ENCODE peak calls at places on chromosomes 1 and 21, in five cellular contexts. A is NCI-H226, P is astrocyte of the cerebellum, D is RWPE1, Q is T-helper 17 cell. F is an unnamed sample.

GRCh38 chr1:91650764-91651163 is 150.1 kb downstream of the CDC7 start:
- DNase-seq in A (peak; percentile 94), P (peak; percentile 79), D (peak; percentile 69), Q (no peak), F (peak; percentile 90)

GRCh38 chr1:2240251-2241156 is 12.4 kb downstream of the SKI start:
- DNase-seq in A (no peak), P (no peak), D (no peak), Q (no peak), F (peak; percentile 54)

GRCh38 chr1:202723708-202724107 is 13.5 kb upstream of the SYT2 start:
- DNase-seq in A (no peak), P (no peak), D (no peak), Q (no peak), F (no peak)

GRCh38 chr1:230270185-230270939 is 155.8 kb downstream of the PGBD5 start:
- DNase-seq in A (peak; percentile 2), P (no peak), D (no peak), Q (no peak), F (no peak)

GRCh38 chr1:226798427-226799411 is 59.6 kb upstream of the ITPKB start:
- DNase-seq in A (no peak), P (no peak), D (no peak), Q (peak; percentile 35), F (no peak)

GRCh38 chr1:198686069-198686728 is 47.4 kb downstream of the PTPRC start:
- DNase-seq in A (no peak), P (peak; percentile 48), D (peak; percentile 49), Q (no peak), F (peak; percentile 32)

GRCh38 chr1:151839457-151840409 is at the start of gene C2CD4D:
- DNase-seq in A (no peak), P (no peak), D (peak; percentile 69), Q (peak; percentile 74), F (peak; percentile 94)

GRCh38 chr1:235138821-235139220 is 10.2 kb upstream of the TOMM20 start:
- DNase-seq in A (no peak), P (no peak), D (no peak), Q (no peak), F (no peak)

GRCh38 chr1:24201941-24202440 is 14.9 kb upstream of the IFNLR1 start:
- DNase-seq in A (peak; percentile 93), P (peak; percentile 87), D (peak; percentile 74), Q (peak; percentile 39), F (peak; percentile 92)

GRCh38 chr1:109499661-109500536 is 6.0 kb downstream of the CYB561D1 start:
- DNase-seq in A (peak; percentile 59), P (no peak), D (no peak), Q (peak; percentile 41), F (peak; percentile 34)

GRCh38 chr1:18948913-18949688 is 7.4 kb downstream of the IFFO2 start:
- DNase-seq in A (peak; percentile 29), P (no peak), D (no peak), Q (no peak), F (peak; percentile 53)

GRCh38 chr1:3471356-3472087 is 17.1 kb downstream of the ARHGEF16 start:
- DNase-seq in A (peak; percentile 55), P (no peak), D (peak; percentile 65), Q (no peak), F (no peak)

GRCh38 chr21:35853321-35853922 is 206.9 kb downstream of the SETD4 start:
- DNase-seq in A (no peak), P (no peak), D (no peak), Q (no peak), F (no peak)

GRCh38 chr1:228941673-228942072 is 206.4 kb downstream of the RHOU start:
- DNase-seq in A (no peak), P (no peak), D (no peak), Q (no peak), F (no peak)

GRCh38 chr1:214305164-214305751 is 24.3 kb downstream of the SMYD2 start:
- DNase-seq in A (no peak), P (no peak), D (no peak), Q (no peak), F (no peak)

GRCh38 chr1:2115922-2116341 is 65.7 kb downstream of the PRKCZ start:
- DNase-seq in A (no peak), P (no peak), D (no peak), Q (no peak), F (no peak)

GRCh38 chr1:232578681-232579195 is 51.2 kb downstream of the SIPA1L2 start:
- DNase-seq in A (no peak), P (no peak), D (no peak), Q (no peak), F (no peak)

GRCh38 chr1:154846921-154847442 is 23.1 kb downstream of the KCNN3 start:
- DNase-seq in A (no peak), P (no peak), D (no peak), Q (no peak), F (no peak)

GRCh38 chr1:1788646-1789431 is 10.6 kb upstream of the NADK start:
- DNase-seq in A (no peak), P (no peak), D (no peak), Q (no peak), F (no peak)

GRCh38 chr21:28240586-28240985 is 752.1 kb downstream of the LTN1 start:
- DNase-seq in A (peak; percentile 61), P (no peak), D (no peak), Q (no peak), F (no peak)

GRCh38 chr1:212955098-212955497 is 4.8 kb downstream of the VASH2 start:
- DNase-seq in A (no peak), P (no peak), D (no peak), Q (no peak), F (no peak)

GRCh38 chr1:150535511-150536281 is 13.5 kb upstream of the ADAMTSL4 start:
- DNase-seq in A (no peak), P (no peak), D (no peak), Q (no peak), F (no peak)

GRCh38 chr1:16430598-16430997 is 6.6 kb downstream of the SPATA21 start:
- DNase-seq in A (peak; percentile 41), P (no peak), D (peak; percentile 21), Q (no peak), F (peak; percentile 9)

GRCh38 chr1:20322825-20323612 is 32.3 kb downstream of the VWA5B1 start:
- DNase-seq in A (no peak), P (no peak), D (peak; percentile 20), Q (no peak), F (no peak)

GRCh38 chr1:182515556-182515955 is 65.6 kb downstream of the RGSL1 start:
- DNase-seq in A (no peak), P (no peak), D (no peak), Q (no peak), F (no peak)

GRCh38 chr1:36134805-36135339 is 9.8 kb upstream of the COL8A2 start:
- DNase-seq in A (peak; percentile 58), P (peak; percentile 50), D (peak; percentile 94), Q (no peak), F (peak; percentile 91)

GRCh38 chr1:42081475-42081874 is 71.7 kb upstream of the GUCA2B start:
- DNase-seq in A (no peak), P (no peak), D (no peak), Q (no peak), F (no peak)

GRCh38 chr1:58585166-58585565 is 8.1 kb upstream of the TACSTD2 start:
- DNase-seq in A (no peak), P (no peak), D (no peak), Q (no peak), F (no peak)

GRCh38 chr1:109765483-109765815 is 1.7 kb upstream of the EPS8L3 start:
- DNase-seq in A (no peak), P (no peak), D (no peak), Q (no peak), F (no peak)